ENCODE peak calls at places on chromosomes 6 and 20, in nine cellular contexts. B is T-cell, X is amniotic stem cell, R is NAMALWA, U is NCI-H1930, F is GM13977, H is MM.1S, Y is T-helper 2 cell, V is mucosa of gallbladder. T is an unnamed sample.

GRCh38 chr6:134117409-134117808 is 65.0 kb upstream of the SLC2A12 start:
- DNase-seq in B (no peak), F (no peak), H (no peak), U (no peak), V (no peak), R (no peak), X (no peak), Y (no peak), T (no peak)

GRCh38 chr20:29298271-29298590 is 1959.2 kb upstream of the DEFB115 start:
- DNase-seq in V (no peak), H (no peak), B (no peak), R (no peak), F (no peak), Y (no peak), X (no peak), U (no peak), T (no peak)

GRCh38 chr20:16020971-16021370 is 552.3 kb downstream of the KIF16B start:
- DNase-seq in U (no peak), X (no peak), H (no peak), Y (no peak), B (no peak), R (no peak), V (no peak), F (no peak), T (no peak)

GRCh38 chr20:62062661-62063600 is 2.8 kb downstream of the TAF4 start:
- DNase-seq in R (no peak), U (no peak), V (no peak), B (no peak), X (no peak), F (no peak), Y (no peak), H (no peak), T (no peak)

GRCh38 chr20:4216866-4217265 is 201.5 kb upstream of the RNF24 start:
- DNase-seq in F (no peak), R (no peak), B (no peak), Y (no peak), U (no peak), X (no peak), H (no peak), V (no peak), T (no peak)

GRCh38 chr20:53578492-53579222 is 15.0 kb downstream of the ZNF217 start:
- DNase-seq in X (peak), H (peak), R (peak), U (peak), F (peak), V (peak), B (peak), Y (no peak), T (peak)

GRCh38 chr20:50651676-50652075 is 39.7 kb downstream of the RIPOR3 start:
- DNase-seq in F (no peak), R (no peak), U (no peak), Y (no peak), H (no peak), B (no peak), V (no peak), X (no peak), T (no peak)

GRCh38 chr6:5190467-5190866 is 70.3 kb downstream of the LYRM4 start:
- DNase-seq in F (no peak), V (no peak), Y (no peak), H (no peak), X (peak), U (no peak), R (no peak), B (no peak), T (no peak)

GRCh38 chr20:50837532-50838321 is 42.9 kb downstream of the BCAS4 start:
- DNase-seq in V (no peak), U (no peak), R (no peak), H (no peak), F (peak), X (no peak), Y (no peak), B (no peak), T (no peak)

GRCh38 chr6:93562566-93562965 is 143.2 kb upstream of the EPHA7 start:
- DNase-seq in H (no peak), R (no peak), F (no peak), U (no peak), V (no peak), Y (no peak), X (no peak), B (no peak), T (no peak)

GRCh38 chr6:124655856-124656255 is 306.4 kb upstream of the RNF217 start:
- DNase-seq in H (no peak), V (no peak), X (no peak), Y (no peak), R (no peak), B (no peak), F (no peak), U (no peak), T (no peak)

GRCh38 chr20:20492521-20493334 is 124.8 kb downstream of the INSM1 start:
- DNase-seq in U (peak), H (no peak), X (no peak), Y (no peak), V (peak), B (no peak), R (no peak), F (no peak), T (no peak)

GRCh38 chr6:56911847-56912246 is 43.1 kb upstream of the BEND6 start:
- DNase-seq in H (no peak), X (peak), F (no peak), U (no peak), V (no peak), Y (no peak), R (no peak), B (no peak), T (no peak)

GRCh38 chr6:126307859-126308258 is 32.1 kb upstream of the CENPW start:
- DNase-seq in V (no peak), H (no peak), U (no peak), F (no peak), B (no peak), X (peak), R (no peak), Y (no peak), T (no peak)

GRCh38 chr6:112308476-112308875 is 38.7 kb upstream of the RFPL4B start:
- DNase-seq in R (no peak), Y (no peak), H (no peak), F (no peak), B (no peak), U (no peak), V (no peak), X (no peak), T (peak)

GRCh38 chr6:155200012-155200411 is 63.8 kb upstream of the CLDN20 start:
- DNase-seq in F (peak), U (no peak), Y (no peak), V (no peak), X (no peak), B (no peak), H (no peak), R (no peak), T (no peak)

GRCh38 chr6:33508935-33509926 is 54.9 kb downstream of the ZBTB9 start:
- DNase-seq in Y (no peak), U (no peak), X (no peak), V (no peak), F (no peak), B (no peak), R (no peak), H (no peak), T (no peak)

GRCh38 chr20:1900321-1900791 is 5.1 kb downstream of the SIRPA start:
- DNase-seq in Y (no peak), R (peak), X (peak), U (no peak), V (peak), F (peak), H (peak), B (no peak), T (peak)

GRCh38 chr6:29744131-29744530 is 20.9 kb downstream of the HLA-F start:
- DNase-seq in H (no peak), V (no peak), X (no peak), Y (no peak), B (no peak), U (no peak), F (no peak), R (no peak), T (no peak)

GRCh38 chr20:56987992-56988391 is 278.4 kb downstream of the BMP7 start:
- DNase-seq in Y (no peak), H (no peak), F (no peak), B (no peak), V (no peak), R (no peak), X (no peak), U (no peak), T (no peak)

GRCh38 chr6:105038259-105038658 is 81.4 kb downstream of the LIN28B start:
- DNase-seq in H (no peak), V (no peak), Y (no peak), U (no peak), F (no peak), B (no peak), X (no peak), R (no peak), T (peak)

GRCh38 chr20:61052796-61053442 is 199.1 kb upstream of the CDH4 start:
- DNase-seq in U (no peak), X (no peak), R (no peak), F (no peak), Y (no peak), H (no peak), V (no peak), B (no peak), T (no peak)

GRCh38 chr6:153511896-153512496 is 380.9 kb upstream of the RGS17 start:
- DNase-seq in F (peak), H (peak), Y (no peak), V (no peak), R (peak), B (no peak), U (no peak), X (peak), T (no peak)

GRCh38 chr6:135780326-135780725 is 71.2 kb upstream of the PDE7B start:
- DNase-seq in U (no peak), Y (no peak), R (no peak), V (no peak), F (no peak), H (no peak), X (no peak), B (no peak), T (no peak)

GRCh38 chr20:19019734-19020364 is 192.6 kb upstream of the SLC24A3 start:
- DNase-seq in X (no peak), R (no peak), F (no peak), U (no peak), H (no peak), Y (no peak), B (no peak), V (peak), T (no peak)

GRCh38 chr6:43702522-43703440 is 15.2 kb upstream of the MRPS18A start:
- DNase-seq in U (peak), R (peak), H (no peak), X (peak), V (peak), Y (no peak), B (peak), F (peak), T (peak)

GRCh38 chr20:46364670-46365482 is 41.5 kb downstream of the ELMO2 start:
- DNase-seq in X (no peak), H (no peak), V (no peak), Y (no peak), R (no peak), F (peak), U (no peak), B (no peak), T (no peak)

GRCh38 chr6:122853259-122853995 is 64.4 kb downstream of the SMPDL3A start:
- DNase-seq in V (peak), X (no peak), U (no peak), Y (no peak), F (peak), H (peak), R (no peak), B (no peak), T (no peak)

GRCh38 chr20:60345106-60345505 is 386.9 kb downstream of the CDH26 start:
- DNase-seq in U (no peak), Y (no peak), V (no peak), F (no peak), B (no peak), R (no peak), X (no peak), H (no peak), T (no peak)

GRCh38 chr6:169858935-169859351 is 107.5 kb downstream of the ERMARD start:
- DNase-seq in F (no peak), X (no peak), U (no peak), R (no peak), B (no peak), V (no peak), Y (no peak), H (no peak), T (no peak)

GRCh38 chr6:2911171-2911570 is 8.1 kb upstream of the SERPINB9 start:
- DNase-seq in V (no peak), H (no peak), B (no peak), Y (no peak), R (peak), F (no peak), U (no peak), X (no peak), T (no peak)